ENCODE peak calls at places on chromosomes 1 and 21, in eight cellular contexts. J is H1, G is HCT116, R is GM23338, A is GM12878, Y is K562, Q is endothelial cell of umbilical vein, M is HepG2. V is an unnamed sample.

GRCh38 chr1:40185951-40186864 is 25.0 kb downstream of the RLF start:
- DNase-seq in G (no peak), J (no peak), M (no peak), A (peak), Y (no peak), Q (no peak), R (peak), V (no peak)

GRCh38 chr1:172383541-172383940 is 36.9 kb upstream of the C1orf105 start:
- DNase-seq in G (no peak), A (no peak), Y (no peak), Q (peak), M (no peak), R (peak), J (no peak), V (no peak)

GRCh38 chr1:3483801-3484444 is 29.5 kb downstream of the ARHGEF16 start:
- DNase-seq in J (peak), M (peak), A (no peak), Q (peak), R (peak), G (no peak), Y (peak), V (no peak)

GRCh38 chr1:188070848-188071247 is 1242.1 kb downstream of the PLA2G4A start:
- DNase-seq in G (no peak), A (no peak), R (peak), J (no peak), Q (no peak), Y (no peak), M (no peak), V (no peak)

GRCh38 chr1:31666290-31666963 is 21.8 kb upstream of the PEF1 start:
- DNase-seq in A (no peak), Y (no peak), M (no peak), R (no peak), J (no peak), G (no peak), Q (no peak), V (no peak)

GRCh38 chr1:205506409-205507196 is 2.1 kb downstream of the CDK18 start:
- DNase-seq in J (no peak), R (no peak), Y (no peak), M (no peak), G (no peak), A (no peak), Q (no peak), V (no peak)

GRCh38 chr1:113452921-113453770 is 62.8 kb downstream of the MAGI3 start:
- DNase-seq in J (no peak), M (peak), R (peak), Q (peak), Y (peak), G (peak), A (no peak), V (peak)

GRCh38 chr1:202661136-202661845 is 49.0 kb downstream of the SYT2 start:
- DNase-seq in R (peak), G (peak), M (no peak), J (no peak), Y (no peak), Q (no peak), A (no peak), V (no peak)

GRCh38 chr1:36576118-36576517 is 93.4 kb upstream of the CSF3R start:
- DNase-seq in Y (peak), Q (peak), R (peak), A (no peak), J (peak), M (peak), G (peak), V (no peak)

GRCh38 chr1:1630191-1630964 is 1.6 kb upstream of the MMP23B start:
- DNase-seq in A (peak), R (peak), Q (peak), J (peak), G (no peak), Y (no peak), M (no peak), V (no peak)

GRCh38 chr1:169804941-169805340 is 10.2 kb upstream of the METTL18 start:
- DNase-seq in R (no peak), A (no peak), Y (no peak), Q (no peak), G (no peak), J (no peak), M (no peak), V (no peak)

GRCh38 chr1:54277451-54278355 is 77.7 kb downstream of the MRPL37 start:
- DNase-seq in Y (no peak), M (peak), R (no peak), Q (no peak), G (no peak), J (no peak), A (peak), V (no peak)

GRCh38 chr1:35929730-35930592 is 944 bp upstream of the AGO3 start:
- DNase-seq in J (peak), A (no peak), G (peak), Y (peak), M (peak), Q (no peak), R (peak), V (no peak)

GRCh38 chr1:79074975-79075374 is 68.4 kb upstream of the ADGRL4 start:
- DNase-seq in G (no peak), Y (no peak), R (no peak), Q (no peak), J (no peak), A (no peak), M (no peak), V (no peak)

GRCh38 chr1:96364576-96364975 is 357.0 kb upstream of the PTBP2 start:
- DNase-seq in M (no peak), R (no peak), Y (no peak), G (no peak), J (no peak), A (no peak), Q (no peak), V (no peak)

GRCh38 chr1:53447413-53447812 is 11.8 kb upstream of the DMRTB1 start:
- DNase-seq in M (no peak), G (no peak), J (no peak), A (no peak), R (no peak), Q (no peak), Y (no peak), V (no peak)

GRCh38 chr21:38679531-38679930 is 126.2 kb upstream of the ETS2 start:
- DNase-seq in R (no peak), Y (no peak), G (no peak), M (no peak), A (peak), Q (peak), J (no peak), V (no peak)

GRCh38 chr1:19637606-19638005 is 6.5 kb upstream of the NBL1 start:
- DNase-seq in Y (no peak), M (no peak), R (no peak), G (no peak), J (no peak), A (no peak), Q (no peak), V (no peak)

GRCh38 chr1:237124856-237125462 is 83.0 kb downstream of the RYR2 start:
- DNase-seq in J (no peak), G (peak), Q (no peak), R (peak), Y (peak), A (no peak), M (peak), V (no peak)

GRCh38 chr1:198272492-198272891 is 115.7 kb downstream of the NEK7 start:
- DNase-seq in Q (peak), A (no peak), G (no peak), J (no peak), R (no peak), M (no peak), Y (no peak), V (no peak)

GRCh38 chr1:115426271-115426771 is 88.3 kb upstream of the NGF start:
- DNase-seq in G (no peak), Q (peak), A (no peak), M (no peak), R (no peak), J (no peak), Y (no peak), V (no peak)

GRCh38 chr1:37298769-37299168 is 175.6 kb upstream of the ZC3H12A start:
- DNase-seq in G (no peak), J (no peak), Q (no peak), M (no peak), A (no peak), Y (no peak), R (no peak), V (no peak)

GRCh38 chr1:235266325-235266724 is 61.7 kb downstream of the ARID4B start:
- DNase-seq in M (no peak), J (no peak), G (no peak), R (peak), A (no peak), Y (no peak), Q (no peak), V (no peak)

GRCh38 chr1:203081465-203082355 is 4.1 kb downstream of the MYOG start:
- DNase-seq in M (no peak), A (no peak), R (peak), J (no peak), G (no peak), Y (no peak), Q (no peak), V (no peak)

GRCh38 chr1:114607223-114607622 is 25.8 kb upstream of the BCAS2 start:
- DNase-seq in Q (no peak), R (no peak), M (no peak), G (no peak), A (no peak), J (no peak), Y (no peak), V (no peak)

GRCh38 chr1:7589080-7589735 is 181.9 kb upstream of the VAMP3 start:
- DNase-seq in Y (no peak), R (no peak), J (no peak), M (no peak), G (no peak), A (no peak), Q (no peak), V (no peak)

GRCh38 chr1:31396633-31397351 is 16.2 kb upstream of the SERINC2 start:
- DNase-seq in A (no peak), M (no peak), J (no peak), Y (no peak), G (peak), R (peak), Q (no peak), V (no peak)

GRCh38 chr1:162080472-162081015 is 11.1 kb downstream of the NOS1AP start:
- DNase-seq in J (no peak), G (no peak), Y (no peak), M (no peak), Q (peak), R (no peak), A (no peak), V (no peak)

GRCh38 chr1:104921552-104921951 is 1171.9 kb downstream of the AMY1C start:
- DNase-seq in Y (no peak), R (no peak), Q (no peak), J (no peak), M (no peak), A (no peak), G (no peak), V (no peak)

GRCh38 chr1:58013237-58013636 is 533.3 kb downstream of the OMA1 start:
- DNase-seq in M (peak), A (no peak), R (peak), Q (no peak), G (no peak), J (no peak), Y (no peak), V (no peak)

GRCh38 chr1:145777357-145778145 is 46.3 kb downstream of the RNF115 start:
- DNase-seq in A (no peak), M (no peak), Y (no peak), Q (no peak), G (no peak), R (no peak), J (no peak), V (no peak)

GRCh38 chr1:232594018-232594502 is 35.9 kb downstream of the SIPA1L2 start:
- DNase-seq in Q (no peak), A (no peak), M (no peak), G (no peak), R (no peak), Y (no peak), J (no peak), V (no peak)

GRCh38 chr21:45076245-45076661 is 1.9 kb downstream of the ADARB1 start:
- DNase-seq in R (no peak), M (peak), J (no peak), G (no peak), A (no peak), Y (no peak), Q (no peak), V (no peak)

GRCh38 chr21:45383111-45383614 is 21.8 kb upstream of the COL18A1 start:
- DNase-seq in Q (no peak), Y (peak), M (peak), A (no peak), R (no peak), G (no peak), J (no peak), V (no peak)

GRCh38 chr1:53957231-53957818 is 11.2 kb downstream of the LRRC42 start:
- DNase-seq in R (peak), G (peak), M (peak), A (no peak), Q (no peak), Y (peak), J (no peak), V (no peak)

DNA sequence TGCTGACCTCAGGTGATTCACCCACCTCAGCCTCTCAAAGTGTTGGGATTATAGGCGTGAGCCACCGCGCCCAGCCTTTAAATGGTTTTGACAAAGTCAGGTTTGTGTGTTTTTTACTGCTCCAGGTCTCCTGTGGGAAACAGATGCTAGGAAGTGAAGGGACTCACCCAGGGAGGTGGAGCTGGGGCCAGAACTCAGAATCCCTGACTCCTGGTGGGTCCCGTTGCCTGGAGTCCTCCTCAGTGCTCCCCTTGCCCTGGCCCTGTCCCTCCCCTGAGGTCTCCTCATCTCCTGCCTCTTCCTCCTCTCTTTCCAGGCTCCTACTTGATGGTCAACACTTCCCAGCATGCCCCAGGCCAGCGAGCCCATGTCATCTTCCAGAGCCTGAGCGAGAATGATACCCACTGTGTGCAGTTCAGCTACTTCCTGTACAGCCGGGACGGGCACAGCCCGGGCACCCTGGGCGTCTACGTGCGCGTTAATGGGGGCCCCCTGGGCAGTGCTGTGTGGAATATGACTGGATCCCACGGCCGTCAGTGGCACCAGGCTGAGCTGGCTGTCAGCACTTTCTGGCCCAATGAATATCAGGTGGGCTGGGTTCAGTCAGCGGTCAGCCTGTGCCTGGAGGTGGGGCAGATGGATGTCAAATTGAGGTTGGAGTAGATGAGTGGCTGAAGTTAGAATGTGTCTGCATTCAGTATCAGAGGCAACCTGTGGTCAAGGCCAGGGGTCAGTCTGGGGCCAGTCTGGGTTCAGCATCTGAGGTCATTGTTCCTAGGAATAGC is 22.1 kb downstream of the PTPRU start:
- DNase-seq in M (no peak), J (no peak), R (no peak), G (no peak), A (no peak), Y (peak), Q (no peak), V (no peak)
- TF ChIP-seq EZH2 in M (no peak), J (no peak), R (no peak), G (no peak), A (no peak), Y (no peak), Q (no peak), V (no peak)

GRCh38 chr1:61606448-61607312 is 118.3 kb downstream of the TM2D1 start:
- DNase-seq in Q (peak), G (no peak), J (no peak), Y (no peak), A (no peak), R (no peak), M (no peak), V (no peak)
- TF ChIP-seq POLR2AphosphoS5 in Q (no peak), G (no peak), J (no peak), Y (no peak), A (no peak), R (no peak), M (no peak), V (no peak)

GRCh38 chr1:6245869-6246496 is 2.0 kb downstream of the HES3 start:
- DNase-seq in Q (no peak), J (peak), A (no peak), G (no peak), Y (peak), R (peak), M (no peak), V (no peak)

GRCh38 chr1:6245086-6245868 is 1.3 kb downstream of the HES3 start:
- DNase-seq in G (peak), J (peak), A (no peak), Q (peak), M (peak), Y (peak), R (peak), V (no peak)

GRCh38 chr1:6248161-6248776 is 4.3 kb downstream of the HES3 start:
- DNase-seq in Y (no peak), M (no peak), A (no peak), J (peak), Q (no peak), R (no peak), G (no peak), V (no peak)

GRCh38 chr1:6247651-6248050 is 3.7 kb downstream of the HES3 start:
- DNase-seq in A (no peak), G (no peak), Q (no peak), Y (no peak), R (no peak), M (no peak), J (peak), V (no peak)

GRCh38 chr1:6246497-6247295 is 2.7 kb downstream of the HES3 start:
- DNase-seq in Y (peak), J (peak), Q (peak), A (no peak), R (peak), M (peak), G (peak), V (no peak)
- TF ChIP-seq EZH2 in Y (no peak), J (no peak), Q (no peak), A (no peak), R (no peak), M (peak), G (no peak), V (no peak)

GRCh38 chr1:38815903-38816627 is 43.5 kb downstream of the RRAGC start:
- DNase-seq in G (no peak), A (peak), Q (no peak), M (no peak), J (no peak), R (peak), Y (peak), V (no peak)
- TF ChIP-seq POLR2AphosphoS5 in G (no peak), A (no peak), Q (no peak), M (no peak), J (no peak), R (no peak), Y (peak), V (no peak)

DNA sequence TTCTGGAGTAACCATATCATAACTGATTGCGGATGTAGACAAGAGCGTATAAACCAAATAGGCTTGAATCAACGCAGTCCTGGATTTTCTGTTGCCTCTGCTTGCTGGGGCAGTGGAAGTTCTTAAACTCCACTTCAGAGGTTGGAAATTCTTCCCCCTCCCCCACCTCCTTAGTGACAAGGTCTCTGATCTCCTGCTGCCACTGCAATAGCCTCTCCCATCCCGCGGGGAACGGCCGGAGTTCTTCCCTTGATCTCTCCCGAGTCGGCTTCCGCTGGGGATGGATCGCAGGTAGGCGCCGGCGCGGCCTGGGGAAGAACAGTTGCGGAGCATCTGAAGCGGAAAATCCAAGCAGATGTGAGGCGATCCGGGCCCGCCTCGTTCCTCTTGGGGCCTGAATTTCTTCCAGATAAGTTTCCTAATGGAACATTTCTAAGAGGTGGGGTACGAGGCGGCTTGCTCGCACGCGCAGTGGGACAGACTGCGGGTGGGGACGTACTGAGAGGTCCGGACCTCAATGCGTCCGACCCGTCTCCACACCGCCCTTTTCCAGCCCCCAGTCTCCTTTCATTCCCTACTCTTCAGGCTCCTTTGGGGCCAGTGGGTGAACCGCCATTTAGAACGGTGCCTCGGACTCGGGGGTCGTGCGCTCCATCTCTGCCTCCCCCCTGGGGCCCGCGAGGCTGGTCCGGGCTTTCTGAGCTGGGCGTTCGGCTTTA is 3.1 kb upstream of the SIM2 start:
- DNase-seq in M (no peak), Y (no peak), A (no peak), J (peak), R (peak), Q (no peak), G (no peak), V (no peak)
- TF ChIP-seq EZH2 in M (no peak), Y (no peak), A (no peak), J (peak), R (peak), Q (peak), G (no peak), V (no peak)

GRCh38 chr1:167629681-167630567 is at the start of gene RCSD1:
- DNase-seq in G (no peak), Q (no peak), M (no peak), A (no peak), J (peak), Y (peak), R (peak), V (no peak)

GRCh38 chr1:167633258-167633944 is 3.4 kb downstream of the RCSD1 start:
- DNase-seq in G (no peak), Q (no peak), R (no peak), A (no peak), J (no peak), Y (no peak), M (no peak), V (no peak)

GRCh38 chr1:167630568-167631385 is 745 bp downstream of the RCSD1 start:
- DNase-seq in R (no peak), Q (no peak), Y (no peak), M (no peak), G (no peak), J (no peak), A (peak), V (no peak)

GRCh38 chr1:167631386-167631941 is 1.4 kb downstream of the RCSD1 start:
- DNase-seq in A (no peak), J (no peak), Q (no peak), M (no peak), R (no peak), G (no peak), Y (no peak), V (no peak)

DNA sequence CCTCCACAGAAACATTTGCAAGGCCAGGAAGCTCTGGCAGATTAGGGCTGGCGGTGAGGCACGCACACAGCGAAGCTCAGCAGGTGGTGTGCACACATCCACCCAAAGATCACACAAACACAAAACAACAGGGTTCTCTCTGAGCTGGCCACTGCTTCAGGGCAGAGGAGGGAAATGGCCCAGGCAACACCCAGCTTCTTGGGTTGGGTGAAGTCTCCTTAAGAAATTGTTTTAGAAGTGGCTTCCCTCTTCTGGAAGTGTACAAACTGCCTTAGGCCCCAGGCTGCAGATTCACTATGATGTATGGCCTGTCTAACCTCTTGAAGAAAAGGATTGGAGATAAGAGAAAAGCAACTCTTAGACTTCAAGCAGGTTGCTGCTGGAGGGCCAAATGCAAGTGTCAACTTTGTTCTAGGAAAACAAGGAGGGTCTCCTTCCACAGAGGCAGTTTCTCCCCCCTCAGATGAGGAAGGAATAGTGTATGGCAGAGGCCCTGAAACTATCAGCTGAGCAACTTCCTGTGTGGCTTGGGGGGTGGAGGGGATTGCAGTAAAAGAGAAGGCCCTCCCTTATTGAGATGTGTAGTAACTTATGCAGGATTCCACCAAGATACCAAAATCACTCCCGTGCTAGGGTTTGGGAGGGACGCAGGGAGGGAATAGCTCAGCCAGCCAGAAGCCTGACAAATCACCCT is 2.1 kb downstream of the RCSD1 start:
- DNase-seq in G (no peak), Q (no peak), M (no peak), Y (peak), R (no peak), J (no peak), A (no peak), V (no peak)
- TF ChIP-seq POLR2AphosphoS5 in G (no peak), Q (no peak), M (no peak), Y (peak), R (no peak), J (no peak), A (peak), V (no peak)